ENCODE peak calls at places on chromosomes 5 and 9, in five cellular contexts. One of them, this sample, is unnamed.

GRCh38 chr9:71916834-71917534 is 5.5 kb downstream of the C9orf85 start:
- DNase-seq in stomach: no peak
- DNase-seq in H54: no peak
- DNase-seq in uterus: no peak
- DNase-seq in gastrocnemius medialis: no peak
- DNase-seq in this sample: no peak

GRCh38 chr5:92560698-92561361 is 1020.2 kb downstream of the NR2F1-AS1 start:
- DNase-seq in uterus: no peak
- DNase-seq in stomach: no peak
- DNase-seq in H54: no peak
- DNase-seq in gastrocnemius medialis: no peak
- DNase-seq in this sample: peak

GRCh38 chr9:69546265-69546664 is 125.9 kb downstream of the APBA1 start:
- DNase-seq in stomach: no peak
- DNase-seq in gastrocnemius medialis: no peak
- DNase-seq in uterus: no peak
- DNase-seq in H54: no peak
- DNase-seq in this sample: no peak

GRCh38 chr9:2622361-2623045 is 916 bp downstream of the VLDLR start:
- DNase-seq in uterus: peak
- DNase-seq in stomach: peak
- DNase-seq in gastrocnemius medialis: no peak
- DNase-seq in H54: peak
- DNase-seq in this sample: no peak

GRCh38 chr5:96569332-96569731 is 92.8 kb upstream of the CAST start:
- DNase-seq in uterus: no peak
- DNase-seq in H54: no peak
- DNase-seq in stomach: no peak
- DNase-seq in gastrocnemius medialis: no peak
- DNase-seq in this sample: no peak

GRCh38 chr9:98057095-98057799 is 715 bp downstream of the NANS start:
- DNase-seq in stomach: no peak
- DNase-seq in gastrocnemius medialis: no peak
- DNase-seq in H54: no peak
- DNase-seq in uterus: no peak
- DNase-seq in this sample: no peak

GRCh38 chr5:673837-674629 is 19.1 kb downstream of the TPPP start:
- DNase-seq in stomach: no peak
- DNase-seq in gastrocnemius medialis: peak
- DNase-seq in H54: no peak
- DNase-seq in uterus: no peak
- DNase-seq in this sample: no peak

GRCh38 chr9:114319147-114319546 is 3.8 kb upstream of the ORM1 start:
- DNase-seq in H54: no peak
- DNase-seq in stomach: no peak
- DNase-seq in gastrocnemius medialis: no peak
- DNase-seq in uterus: no peak
- DNase-seq in this sample: no peak

GRCh38 chr9:2243666-2244555 is 228.8 kb downstream of the SMARCA2 start:
- DNase-seq in gastrocnemius medialis: no peak
- DNase-seq in H54: no peak
- DNase-seq in uterus: no peak
- DNase-seq in stomach: no peak
- DNase-seq in this sample: no peak

GRCh38 chr5:16886793-16887345 is 49.2 kb downstream of the MYO10 start:
- DNase-seq in stomach: no peak
- DNase-seq in gastrocnemius medialis: no peak
- DNase-seq in H54: no peak
- DNase-seq in uterus: no peak
- DNase-seq in this sample: no peak

GRCh38 chr5:176134529-176135223 is 103.5 kb upstream of the SIMC1 start:
- DNase-seq in stomach: no peak
- DNase-seq in gastrocnemius medialis: no peak
- DNase-seq in uterus: no peak
- DNase-seq in H54: no peak
- DNase-seq in this sample: no peak

GRCh38 chr5:51961154-51961562 is 577.9 kb downstream of the ISL1 start:
- DNase-seq in gastrocnemius medialis: no peak
- DNase-seq in uterus: no peak
- DNase-seq in stomach: no peak
- DNase-seq in H54: no peak
- DNase-seq in this sample: no peak

GRCh38 chr9:123655681-123656423 is 274.1 kb downstream of the DENND1A start:
- DNase-seq in H54: no peak
- DNase-seq in uterus: no peak
- DNase-seq in stomach: no peak
- DNase-seq in gastrocnemius medialis: no peak
- DNase-seq in this sample: no peak

GRCh38 chr5:167982-168660 is 23.2 kb upstream of the LRRC14B start:
- DNase-seq in H54: peak
- DNase-seq in gastrocnemius medialis: no peak
- DNase-seq in uterus: peak
- DNase-seq in stomach: no peak
- DNase-seq in this sample: no peak

GRCh38 chr5:1522601-1523479 is 920 bp downstream of the LPCAT1 start:
- DNase-seq in uterus: peak
- DNase-seq in gastrocnemius medialis: no peak
- DNase-seq in H54: no peak
- DNase-seq in stomach: peak
- DNase-seq in this sample: no peak

GRCh38 chr9:97124256-97124655 is 85.3 kb upstream of the CTSV start:
- DNase-seq in uterus: no peak
- DNase-seq in gastrocnemius medialis: no peak
- DNase-seq in stomach: no peak
- DNase-seq in H54: no peak
- DNase-seq in this sample: no peak

GRCh38 chr9:129888085-129888808 is 53.0 kb downstream of the USP20 start:
- DNase-seq in H54: no peak
- DNase-seq in gastrocnemius medialis: no peak
- DNase-seq in stomach: peak
- DNase-seq in uterus: no peak
- DNase-seq in this sample: no peak

GRCh38 chr9:129889461-129889935 is 54.2 kb downstream of the USP20 start:
- DNase-seq in stomach: no peak
- DNase-seq in gastrocnemius medialis: no peak
- DNase-seq in H54: no peak
- DNase-seq in uterus: no peak
- DNase-seq in this sample: no peak

GRCh38 chr9:129891519-129891918 is 56.3 kb downstream of the USP20 start:
- DNase-seq in gastrocnemius medialis: no peak
- DNase-seq in uterus: no peak
- DNase-seq in stomach: no peak
- DNase-seq in H54: no peak
- DNase-seq in this sample: no peak

GRCh38 chr9:129888809-129889460 is 53.7 kb downstream of the USP20 start:
- DNase-seq in H54: no peak
- DNase-seq in gastrocnemius medialis: no peak
- DNase-seq in uterus: no peak
- DNase-seq in stomach: no peak
- DNase-seq in this sample: no peak

DNA sequence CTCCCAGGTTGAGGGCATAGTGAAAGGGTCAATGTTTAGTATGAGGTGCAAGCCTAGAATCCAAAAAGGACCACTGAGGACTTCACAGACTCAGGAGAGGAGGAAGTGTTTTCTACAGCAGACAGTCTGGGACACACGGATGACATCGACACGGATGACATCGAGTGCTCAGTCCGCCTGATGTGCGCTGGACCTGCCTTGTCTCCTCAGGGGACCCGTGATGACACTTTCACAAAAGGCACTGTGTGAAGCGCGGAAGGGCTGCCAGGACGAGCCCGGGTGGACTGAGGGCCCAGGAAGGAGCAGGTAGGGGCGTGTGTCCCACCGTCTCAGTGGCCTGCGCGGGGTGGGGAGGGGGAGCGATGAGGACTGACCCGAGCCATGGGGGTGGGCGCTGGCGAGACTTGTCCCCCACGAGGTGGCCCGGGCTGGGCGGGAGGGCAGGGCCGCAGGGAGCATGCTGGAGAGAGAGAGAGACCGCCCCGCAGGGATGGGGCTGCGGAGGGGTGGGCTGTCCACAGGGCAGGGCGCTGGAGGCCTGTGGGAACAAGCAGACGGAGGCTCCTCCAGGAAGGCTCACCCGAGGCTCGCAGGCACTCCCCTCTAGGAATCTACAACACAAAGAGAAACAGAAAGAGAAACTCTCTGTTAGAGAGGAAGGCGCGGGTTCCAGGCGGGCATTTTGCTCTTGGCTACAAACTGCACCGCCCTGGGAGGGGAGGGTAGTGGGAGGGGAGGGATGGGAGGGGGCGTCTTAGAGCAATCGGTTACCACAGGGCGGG is 54.9 kb downstream of the USP20 start:
- DNase-seq in H54: no peak
- DNase-seq in uterus: no peak
- DNase-seq in gastrocnemius medialis: no peak
- DNase-seq in stomach: peak
- DNase-seq in this sample: no peak
- TF ChIP-seq POLR2A in H54: no peak
- TF ChIP-seq POLR2A in uterus: no peak
- TF ChIP-seq POLR2A in gastrocnemius medialis: no peak
- TF ChIP-seq POLR2A in stomach: no peak
- TF ChIP-seq POLR2A in this sample: no peak

GRCh38 chr9:86945868-86946711 is 1.2 kb downstream of the GAS1 start:
- DNase-seq in stomach: peak
- DNase-seq in uterus: peak
- DNase-seq in H54: peak
- DNase-seq in gastrocnemius medialis: peak
- DNase-seq in this sample: peak
- TF ChIP-seq POLR2A in stomach: no peak
- TF ChIP-seq POLR2A in uterus: no peak
- TF ChIP-seq POLR2A in H54: no peak
- TF ChIP-seq POLR2A in gastrocnemius medialis: peak
- TF ChIP-seq POLR2A in this sample: peak

GRCh38 chr5:151068571-151069197 is 12.2 kb downstream of the TNIP1 start:
- DNase-seq in gastrocnemius medialis: peak
- DNase-seq in stomach: no peak
- DNase-seq in uterus: no peak
- DNase-seq in H54: no peak
- DNase-seq in this sample: no peak
- TF ChIP-seq POLR2A in gastrocnemius medialis: peak
- TF ChIP-seq POLR2A in stomach: no peak
- TF ChIP-seq POLR2A in uterus: no peak
- TF ChIP-seq POLR2A in H54: no peak
- TF ChIP-seq POLR2A in this sample: no peak

DNA sequence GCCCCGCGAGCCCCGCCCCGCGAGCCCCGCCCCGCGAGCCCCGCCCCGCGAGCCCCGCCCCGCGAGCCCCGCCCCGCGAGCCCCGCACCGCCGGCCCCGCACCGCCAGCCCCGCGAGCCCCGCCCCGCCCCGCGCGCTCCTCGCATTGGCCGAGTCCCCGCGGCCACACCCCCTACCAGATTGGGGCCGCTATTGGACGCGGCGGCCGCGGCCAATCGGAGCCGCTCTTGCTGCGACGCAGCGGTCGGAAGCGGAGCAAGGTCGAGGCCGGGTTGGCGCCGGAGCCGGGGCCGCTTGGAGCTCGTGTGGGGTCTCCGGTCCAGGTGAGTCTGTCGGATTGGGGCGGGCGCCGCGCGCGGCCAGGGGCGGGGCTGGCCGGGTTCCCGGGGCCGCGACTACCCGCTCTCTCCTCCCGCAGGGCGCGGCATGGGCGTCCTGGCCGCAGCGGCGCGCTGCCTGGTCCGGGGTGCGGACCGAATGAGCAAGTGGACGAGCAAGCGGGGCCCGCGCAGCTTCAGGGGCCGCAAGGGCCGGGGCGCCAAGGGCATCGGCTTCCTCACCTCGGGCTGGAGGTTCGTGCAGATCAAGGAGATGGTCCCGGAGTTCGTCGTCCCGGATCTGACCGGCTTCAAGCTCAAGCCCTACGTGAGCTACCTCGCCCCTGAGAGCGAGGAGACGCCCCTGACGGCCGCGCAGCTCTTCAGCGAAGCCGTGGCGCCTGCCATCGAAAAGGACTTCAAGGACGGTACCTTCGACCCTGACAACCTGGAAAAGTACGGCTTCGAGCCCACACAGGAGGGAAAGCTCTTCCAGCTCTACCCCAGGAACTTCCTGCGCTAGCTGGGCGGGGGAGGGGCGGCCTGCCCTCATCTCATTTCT is at the start of gene MRPL41:
- DNase-seq in H54: peak
- DNase-seq in stomach: peak
- DNase-seq in gastrocnemius medialis: peak
- DNase-seq in uterus: peak
- DNase-seq in this sample: peak
- TF ChIP-seq POLR2A in H54: peak
- TF ChIP-seq POLR2A in stomach: no peak
- TF ChIP-seq POLR2A in gastrocnemius medialis: peak
- TF ChIP-seq POLR2A in uterus: peak
- TF ChIP-seq POLR2A in this sample: peak

GRCh38 chr5:78984020-78984610 is 995 bp downstream of the ARSB start:
- DNase-seq in stomach: no peak
- DNase-seq in uterus: no peak
- DNase-seq in H54: no peak
- DNase-seq in gastrocnemius medialis: no peak
- DNase-seq in this sample: no peak

GRCh38 chr5:78984611-78985406 is at the start of gene ARSB:
- DNase-seq in gastrocnemius medialis: peak
- DNase-seq in H54: peak
- DNase-seq in uterus: peak
- DNase-seq in stomach: peak
- DNase-seq in this sample: peak

GRCh38 chr5:78983601-78984000 is 1.5 kb downstream of the ARSB start:
- DNase-seq in gastrocnemius medialis: no peak
- DNase-seq in stomach: no peak
- DNase-seq in H54: peak
- DNase-seq in uterus: no peak
- DNase-seq in this sample: no peak

GRCh38 chr5:78989080-78989479 is 4.0 kb upstream of the ARSB start:
- DNase-seq in H54: no peak
- DNase-seq in stomach: no peak
- DNase-seq in gastrocnemius medialis: no peak
- DNase-seq in uterus: no peak
- DNase-seq in this sample: no peak

GRCh38 chr5:78985407-78986223 is 505 bp upstream of the ARSB start:
- DNase-seq in stomach: peak
- DNase-seq in gastrocnemius medialis: peak
- DNase-seq in uterus: no peak
- DNase-seq in H54: peak
- DNase-seq in this sample: peak
- TF ChIP-seq POLR2A in stomach: no peak
- TF ChIP-seq POLR2A in gastrocnemius medialis: no peak
- TF ChIP-seq POLR2A in uterus: no peak
- TF ChIP-seq POLR2A in H54: no peak
- TF ChIP-seq POLR2A in this sample: no peak

DNA sequence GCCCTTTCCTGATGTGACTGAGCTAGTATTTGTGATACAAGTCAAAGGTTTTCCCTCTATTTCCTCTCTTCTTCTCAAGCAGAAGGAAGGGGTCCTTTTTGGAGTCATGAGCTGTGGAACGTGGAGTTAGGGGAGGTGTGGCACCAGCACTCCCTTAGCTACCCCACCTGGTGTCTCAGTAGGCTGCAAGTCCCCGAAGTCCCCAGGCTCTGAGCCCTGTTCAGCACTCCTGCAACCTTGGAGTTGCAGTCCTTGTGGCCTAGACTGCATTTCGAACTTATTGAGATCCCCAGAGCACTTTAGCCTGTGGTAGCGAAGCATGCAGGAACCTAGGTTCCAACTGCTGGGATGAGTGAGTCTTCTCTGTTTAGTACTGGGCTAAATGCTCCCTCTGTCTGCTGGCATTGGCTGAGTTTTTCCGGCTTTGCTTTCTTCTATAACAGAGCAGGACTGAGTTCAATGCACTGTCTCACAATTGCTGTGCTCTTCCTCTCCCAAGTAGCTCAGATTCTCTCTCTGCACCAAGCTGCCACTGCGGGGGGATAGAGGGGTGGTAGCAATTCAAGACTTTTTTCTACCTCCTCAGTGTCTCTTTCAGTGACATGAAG is 600.7 kb upstream of the CDH9 start:
- DNase-seq in gastrocnemius medialis: no peak
- DNase-seq in stomach: no peak
- DNase-seq in uterus: no peak
- DNase-seq in H54: no peak
- DNase-seq in this sample: peak
- TF ChIP-seq POLR2A in gastrocnemius medialis: no peak
- TF ChIP-seq POLR2A in stomach: no peak
- TF ChIP-seq POLR2A in uterus: no peak
- TF ChIP-seq POLR2A in H54: no peak
- TF ChIP-seq POLR2A in this sample: no peak

This sample was measured in A549.